ENCODE peak calls at places on chromosomes 2 and 18, in nine cellular contexts. W is SK-N-DZ; C is ovary; J is lung microvascular endothelial cell; Q is activated effector memory CD4-positive, alpha-beta T cell treated with anti-CD3 and anti-CD28 coated beads, Interleukin-2, amount 50 U/mL, for 16 hours; P is hippocampal formation; K is left ventricle myocardium inferior; Z is G401; H is mucosa of descending colon. A is an unnamed sample.
A peak's percentile ranks its signal among the peaks of the same experiment; 100 is the strongest.

GRCh38 chr2:48601349-48601748 is 16.3 kb upstream of the GTF2A1L start:
- DNase-seq in W (peak; percentile 52), C (no peak), J (peak; percentile 49), Q (no peak), P (peak; percentile 9), K (no peak), Z (no peak), H (peak; percentile 35), A (peak; percentile 14)

GRCh38 chr2:26344581-26345283 is 1.2 kb upstream of the SELENOI start:
- DNase-seq in W (no peak), C (peak; percentile 41), J (peak; percentile 51), Q (peak; percentile 74), P (no peak), K (no peak), Z (no peak), H (peak; percentile 29), A (peak; percentile 51)

GRCh38 chr2:68258854-68259253 is 6.5 kb upstream of the PPP3R1 start:
- DNase-seq in W (no peak), C (no peak), J (no peak), Q (no peak), P (no peak), K (no peak), Z (no peak), H (no peak), A (no peak)

GRCh38 chr2:178066890-178067669 is 5.5 kb downstream of the PDE11A start:
- DNase-seq in W (no peak), C (no peak), J (no peak), Q (no peak), P (no peak), K (no peak), Z (no peak), H (no peak), A (no peak)

GRCh38 chr2:9481257-9481922 is 7.0 kb downstream of the IAH1 start:
- DNase-seq in W (peak; percentile 81), C (no peak), J (peak; percentile 42), Q (no peak), P (no peak), K (no peak), Z (no peak), H (no peak), A (no peak)

GRCh38 chr2:205435970-205436369 is 246.3 kb upstream of the NRP2 start:
- DNase-seq in W (no peak), C (no peak), J (peak; percentile 94), Q (no peak), P (no peak), K (no peak), Z (no peak), H (no peak), A (no peak)

GRCh38 chr2:67883316-67884080 is 179.3 kb downstream of the C1D start:
- DNase-seq in W (no peak), C (no peak), J (peak; percentile 11), Q (no peak), P (no peak), K (no peak), Z (peak; percentile 94), H (peak; percentile 9), A (peak; percentile 10)

GRCh38 chr2:33848486-33848885 is 249.4 kb upstream of the FAM98A start:
- DNase-seq in W (no peak), C (no peak), J (no peak), Q (no peak), P (no peak), K (no peak), Z (no peak), H (no peak), A (no peak)

GRCh38 chr2:119702918-119703401 is 24.0 kb downstream of the TMEM177 start:
- DNase-seq in W (peak; percentile 64), C (peak; percentile 69), J (peak; percentile 69), Q (peak; percentile 88), P (peak; percentile 22), K (peak; percentile 58), Z (peak; percentile 74), H (peak; percentile 59), A (peak; percentile 70)

GRCh38 chr2:202193881-202194353 is 44.5 kb downstream of the SUMO1 start:
- DNase-seq in W (peak; percentile 27), C (no peak), J (no peak), Q (no peak), P (no peak), K (no peak), Z (no peak), H (no peak), A (no peak)

GRCh38 chr2:218876562-218877219 is 4.0 kb upstream of the WNT10A start:
- DNase-seq in W (peak; percentile 86), C (peak; percentile 62), J (peak; percentile 64), Q (peak; percentile 88), P (peak; percentile 45), K (peak; percentile 52), Z (peak; percentile 76), H (peak; percentile 83), A (peak; percentile 73)

GRCh38 chr2:64957114-64957903 is 31.9 kb upstream of the SLC1A4 start:
- DNase-seq in W (no peak), C (no peak), J (no peak), Q (no peak), P (no peak), K (no peak), Z (no peak), H (no peak), A (no peak)

GRCh38 chr2:71452565-71452964 is 796 bp upstream of the DYSF start:
- DNase-seq in W (no peak), C (no peak), J (peak; percentile 57), Q (no peak), P (no peak), K (peak; percentile 52), Z (no peak), H (no peak), A (no peak)

GRCh38 chr2:221211653-221212052 is 360.5 kb downstream of the EPHA4 start:
- DNase-seq in W (no peak), C (no peak), J (no peak), Q (no peak), P (no peak), K (no peak), Z (no peak), H (peak; percentile 5), A (no peak)

GRCh38 chr2:33216508-33217182 is 259.8 kb upstream of the RASGRP3 start:
- DNase-seq in W (no peak), C (peak; percentile 43), J (no peak), Q (no peak), P (no peak), K (peak; percentile 69), Z (peak; percentile 31), H (no peak), A (peak; percentile 10)

GRCh38 chr18:70411886-70412443 is 123.1 kb downstream of the SOCS6 start:
- DNase-seq in W (no peak), C (no peak), J (no peak), Q (no peak), P (no peak), K (no peak), Z (no peak), H (no peak), A (no peak)

GRCh38 chr2:232477751-232478510 is 9.7 kb downstream of the ECEL1 start:
- DNase-seq in W (no peak), C (peak; percentile 14), J (no peak), Q (peak; percentile 56), P (no peak), K (no peak), Z (no peak), H (no peak), A (no peak)

GRCh38 chr18:26618130-26618529 is 69.8 kb upstream of the KCTD1 start:
- DNase-seq in W (no peak), C (no peak), J (no peak), Q (no peak), P (no peak), K (no peak), Z (no peak), H (no peak), A (no peak)

GRCh38 chr2:122422384-122422991 is 667.0 kb downstream of the TSN start:
- DNase-seq in W (no peak), C (no peak), J (no peak), Q (no peak), P (no peak), K (no peak), Z (no peak), H (no peak), A (no peak)

GRCh38 chr2:70482401-70482800 is 71.2 kb downstream of the TGFA start:
- DNase-seq in W (no peak), C (no peak), J (no peak), Q (no peak), P (no peak), K (no peak), Z (no peak), H (no peak), A (no peak)

GRCh38 chr18:79067611-79068010 is 1.6 kb upstream of the ATP9B start:
- DNase-seq in W (no peak), C (no peak), J (no peak), Q (no peak), P (no peak), K (no peak), Z (peak; percentile 9), H (no peak), A (no peak)

GRCh38 chr2:31233741-31234689 is at the start of gene EHD3:
- DNase-seq in W (peak; percentile 92), C (peak; percentile 79), J (peak; percentile 68), Q (peak; percentile 91), P (peak; percentile 93), K (peak; percentile 89), Z (peak; percentile 96), H (peak; percentile 70), A (peak; percentile 84)

GRCh38 chr2:62340981-62341624 is 145.2 kb downstream of the B3GNT2 start:
- DNase-seq in W (peak; percentile 98), C (peak; percentile 29), J (no peak), Q (no peak), P (no peak), K (peak; percentile 43), Z (no peak), H (no peak), A (peak; percentile 14)

GRCh38 chr2:216236486-216236885 is 127.3 kb downstream of the XRCC5 start:
- DNase-seq in W (no peak), C (no peak), J (no peak), Q (no peak), P (no peak), K (no peak), Z (no peak), H (no peak), A (no peak)

GRCh38 chr2:85935746-85936208 is 47.0 kb upstream of the ST3GAL5 start:
- DNase-seq in W (peak; percentile 12), C (no peak), J (peak; percentile 65), Q (no peak), P (no peak), K (no peak), Z (peak; percentile 94), H (no peak), A (no peak)

GRCh38 chr2:7424481-7424880 is 507.3 kb downstream of the RNF144A start:
- DNase-seq in W (no peak), C (no peak), J (no peak), Q (no peak), P (no peak), K (no peak), Z (peak; percentile 90), H (no peak), A (no peak)

GRCh38 chr2:215171826-215172225 is 33.4 kb upstream of the ABCA12 start:
- DNase-seq in W (no peak), C (no peak), J (no peak), Q (no peak), P (no peak), K (no peak), Z (no peak), H (no peak), A (no peak)

GRCh38 chr18:22283397-22283796 is 114.0 kb downstream of the GATA6 start:
- DNase-seq in W (no peak), C (no peak), J (peak; percentile 19), Q (no peak), P (no peak), K (no peak), Z (no peak), H (no peak), A (no peak)

GRCh38 chr18:69757733-69758132 is 189.9 kb downstream of the CD226 start:
- DNase-seq in W (no peak), C (no peak), J (no peak), Q (no peak), P (no peak), K (no peak), Z (no peak), H (no peak), A (no peak)

GRCh38 chr2:25885933-25886332 is 7.6 kb upstream of the ASXL2 start:
- DNase-seq in W (no peak), C (no peak), J (peak; percentile 48), Q (no peak), P (no peak), K (no peak), Z (no peak), H (no peak), A (no peak)

GRCh38 chr18:26543368-26543767 is 5.0 kb downstream of the KCTD1 start:
- DNase-seq in W (no peak), C (no peak), J (no peak), Q (no peak), P (no peak), K (no peak), Z (peak; percentile 46), H (peak; percentile 27), A (no peak)

A was measured in transverse colon.